ENCODE peak calls at places on chromosomes 13 and 19, in seven cellular contexts. M, S, Y, U, G, A and L are unnamed samples.

GRCh38 chr19:51099070-51099382 is 9.2 kb downstream of the CTU1 start:
- DNase-seq in U (no peak), A (no peak), G (no peak), Y (no peak), S (no peak), M (no peak), L (no peak)

GRCh38 chr19:13008926-13009787 is 13.9 kb downstream of the NFIX start:
- DNase-seq in S (no peak), U (peak), A (no peak), Y (peak), G (no peak), M (no peak), L (no peak)

GRCh38 chr13:66312312-66313087 is 917.6 kb downstream of the PCDH9 start:
- DNase-seq in Y (no peak), G (no peak), S (no peak), A (peak), M (no peak), U (no peak), L (peak)

GRCh38 chr13:113929628-113930615 is 44.0 kb downstream of the C13orf46 start:
- DNase-seq in S (no peak), A (no peak), M (no peak), U (no peak), G (no peak), Y (peak), L (no peak)

GRCh38 chr13:35781044-35781443 is 304.6 kb upstream of the MAB21L1 start:
- DNase-seq in Y (no peak), M (no peak), S (no peak), U (no peak), G (no peak), A (no peak), L (no peak)

GRCh38 chr13:46515793-46516192 is 37.2 kb upstream of the LRCH1 start:
- DNase-seq in S (no peak), Y (no peak), U (no peak), G (no peak), A (no peak), M (no peak), L (no peak)

GRCh38 chr13:71517004-71517403 is 350.0 kb downstream of the DACH1 start:
- DNase-seq in Y (no peak), U (no peak), M (no peak), G (peak), S (no peak), A (no peak), L (no peak)

GRCh38 chr19:37926711-37927110 is 19.7 kb downstream of the SIPA1L3 start:
- DNase-seq in G (no peak), S (no peak), A (no peak), U (no peak), Y (no peak), M (no peak), L (no peak)

GRCh38 chr19:16542894-16543498 is 759 bp upstream of the CHERP start:
- DNase-seq in G (no peak), M (no peak), A (no peak), U (peak), Y (no peak), S (no peak), L (no peak)

GRCh38 chr13:41456768-41457588 is at the start of gene RGCC:
- DNase-seq in G (peak), Y (peak), A (peak), S (no peak), M (no peak), U (peak), L (peak)

GRCh38 chr19:48915757-48916156 is 15.6 kb downstream of the NUCB1 start:
- DNase-seq in M (no peak), U (no peak), G (no peak), S (no peak), A (no peak), Y (no peak), L (no peak)

GRCh38 chr13:30234763-30235162 is 72.6 kb downstream of the KATNAL1 start:
- DNase-seq in M (no peak), U (no peak), Y (no peak), A (no peak), G (no peak), S (no peak), L (no peak)

GRCh38 chr13:27852491-27852890 is 60.2 kb downstream of the GSX1 start:
- DNase-seq in A (no peak), Y (no peak), U (no peak), M (no peak), G (no peak), S (no peak), L (no peak)

GRCh38 chr19:6718741-6719539 is 1.5 kb downstream of the C3 start:
- DNase-seq in G (peak), U (peak), Y (peak), M (no peak), S (no peak), A (peak), L (peak)
- TF ChIP-seq JUND in G (no peak), U (no peak), Y (no peak), M (no peak), S (no peak), A (no peak), L (no peak)

DNA sequence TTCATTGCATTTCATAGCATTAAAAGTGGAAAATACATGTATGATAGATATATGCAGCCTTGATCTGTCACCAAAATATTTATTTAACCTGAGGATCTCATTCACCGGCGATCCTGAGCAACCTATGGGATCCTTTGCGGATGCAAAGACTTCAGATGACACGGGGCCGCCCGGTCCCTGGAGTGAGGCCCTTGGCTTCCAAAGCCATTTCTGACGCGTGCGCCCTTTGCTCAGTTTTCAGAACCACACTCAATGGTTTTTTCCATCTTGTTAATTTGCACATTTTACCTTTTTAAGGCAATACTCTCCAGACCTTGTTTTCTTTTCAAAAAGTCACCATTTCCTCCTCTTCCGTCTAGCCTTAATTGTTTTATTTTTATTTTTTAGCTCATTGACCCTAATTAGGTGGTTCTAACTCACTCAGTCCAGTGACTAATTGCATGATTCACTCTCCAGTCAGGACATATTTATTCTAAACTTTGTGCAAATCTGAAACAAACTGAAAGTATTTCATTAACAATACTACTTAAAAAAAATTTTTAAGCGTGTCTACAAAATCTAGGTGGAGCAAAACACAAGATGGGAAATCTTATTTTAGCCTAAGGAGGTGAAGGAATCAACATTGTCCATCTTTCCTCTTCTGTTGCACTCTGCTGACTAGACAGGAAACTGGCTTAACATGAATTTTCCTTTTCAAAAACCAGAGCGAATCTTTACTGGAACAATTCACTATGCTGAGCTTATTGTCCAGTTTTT is 47.9 kb downstream of the COL4A1 start:
- DNase-seq in Y (no peak), U (no peak), S (no peak), G (no peak), A (no peak), M (no peak), L (no peak)
- TF ChIP-seq JUND in Y (no peak), U (no peak), S (no peak), G (no peak), A (no peak), M (no peak), L (no peak)

DNA sequence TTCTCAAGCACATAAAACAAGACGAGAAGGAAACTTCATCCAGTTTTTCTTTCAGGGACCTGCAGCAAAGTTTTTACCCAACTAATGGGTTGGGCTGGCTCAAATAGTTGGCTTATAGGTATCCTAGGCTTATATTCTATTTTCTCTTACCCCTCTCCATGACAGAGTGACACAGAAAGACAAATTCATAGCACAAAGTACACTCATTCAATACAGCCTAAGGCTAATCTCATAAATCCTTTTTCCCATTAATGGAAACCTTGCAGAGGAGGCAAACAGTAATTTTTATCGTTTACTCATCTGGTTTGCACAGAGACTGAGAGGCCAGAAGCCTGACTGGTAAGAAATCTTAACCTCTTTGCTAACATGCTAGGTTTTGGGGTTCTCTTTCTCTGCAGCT is 1589.9 kb downstream of the SLITRK1 start:
- DNase-seq in M (no peak), Y (no peak), G (no peak), U (no peak), A (no peak), S (no peak), L (peak)
- TF ChIP-seq JUND in M (no peak), Y (no peak), G (no peak), U (no peak), A (no peak), S (no peak), L (no peak)

DNA sequence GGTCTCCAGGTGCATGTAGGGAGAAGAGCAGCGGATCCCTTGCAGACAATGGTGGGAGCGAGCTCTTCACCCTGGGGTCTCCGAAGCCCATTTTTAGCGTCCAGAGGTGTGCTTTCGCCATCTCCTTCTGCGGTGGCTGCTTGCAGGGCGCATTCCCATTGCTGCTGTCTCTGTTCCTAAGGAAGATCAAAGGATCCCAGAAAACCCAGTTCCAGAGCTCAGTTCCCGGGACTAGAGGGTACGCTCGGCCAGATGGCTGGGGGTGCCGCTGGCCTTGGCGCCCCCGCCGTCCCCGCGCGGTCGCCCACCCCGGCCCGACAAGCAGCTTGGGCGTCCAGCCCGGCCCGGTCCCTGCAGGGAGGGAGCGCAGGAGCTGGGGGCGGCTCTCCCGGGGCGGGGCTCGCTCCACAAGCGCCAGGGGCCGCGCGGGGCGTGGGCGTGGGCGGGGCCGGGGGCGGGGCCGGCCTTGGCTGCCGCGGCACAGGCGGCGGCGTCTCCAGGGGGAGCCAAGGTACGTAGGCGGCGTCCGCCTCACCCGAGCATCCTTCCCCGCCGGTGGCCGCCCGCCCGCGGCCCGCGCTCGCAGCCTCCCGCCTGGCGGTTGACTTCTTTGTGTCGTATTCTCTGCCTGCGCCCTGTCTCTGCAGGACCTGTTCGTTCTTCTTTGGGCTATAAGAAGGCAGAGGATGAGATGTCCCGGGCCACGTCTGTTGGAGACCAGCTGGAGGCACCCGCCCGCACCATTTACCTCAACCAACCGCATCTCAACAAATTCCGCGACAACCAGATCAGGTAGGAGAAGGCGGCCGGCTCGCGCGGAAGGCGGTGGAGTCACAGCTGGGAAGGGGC is 96.8 kb downstream of the ATP8A2 start:
- DNase-seq in U (peak), M (no peak), A (no peak), S (no peak), G (no peak), Y (peak), L (no peak)
- TF ChIP-seq JUND in U (no peak), M (no peak), A (no peak), S (no peak), G (no peak), Y (no peak), L (no peak)

GRCh38 chr19:6125571-6125989 is 9.9 kb upstream of the ACSBG2 start:
- DNase-seq in G (peak), S (peak), Y (peak), U (peak), A (peak), M (peak), L (no peak)

GRCh38 chr19:6132482-6132881 is 3.0 kb upstream of the ACSBG2 start:
- DNase-seq in Y (no peak), A (no peak), S (no peak), G (no peak), U (no peak), M (no peak), L (no peak)

GRCh38 chr19:6126335-6126974 is 9.0 kb upstream of the ACSBG2 start:
- DNase-seq in Y (peak), A (peak), U (peak), S (no peak), G (peak), M (peak), L (no peak)

GRCh38 chr19:6133231-6133630 is 2.2 kb upstream of the ACSBG2 start:
- DNase-seq in G (no peak), S (no peak), A (no peak), U (no peak), Y (no peak), M (no peak), L (no peak)

GRCh38 chr19:6127716-6128335 is 7.6 kb upstream of the ACSBG2 start:
- DNase-seq in G (no peak), A (no peak), S (no peak), U (no peak), M (no peak), Y (no peak), L (no peak)
- TF ChIP-seq JUND in G (no peak), A (no peak), S (no peak), U (no peak), M (no peak), Y (no peak), L (no peak)

DNA sequence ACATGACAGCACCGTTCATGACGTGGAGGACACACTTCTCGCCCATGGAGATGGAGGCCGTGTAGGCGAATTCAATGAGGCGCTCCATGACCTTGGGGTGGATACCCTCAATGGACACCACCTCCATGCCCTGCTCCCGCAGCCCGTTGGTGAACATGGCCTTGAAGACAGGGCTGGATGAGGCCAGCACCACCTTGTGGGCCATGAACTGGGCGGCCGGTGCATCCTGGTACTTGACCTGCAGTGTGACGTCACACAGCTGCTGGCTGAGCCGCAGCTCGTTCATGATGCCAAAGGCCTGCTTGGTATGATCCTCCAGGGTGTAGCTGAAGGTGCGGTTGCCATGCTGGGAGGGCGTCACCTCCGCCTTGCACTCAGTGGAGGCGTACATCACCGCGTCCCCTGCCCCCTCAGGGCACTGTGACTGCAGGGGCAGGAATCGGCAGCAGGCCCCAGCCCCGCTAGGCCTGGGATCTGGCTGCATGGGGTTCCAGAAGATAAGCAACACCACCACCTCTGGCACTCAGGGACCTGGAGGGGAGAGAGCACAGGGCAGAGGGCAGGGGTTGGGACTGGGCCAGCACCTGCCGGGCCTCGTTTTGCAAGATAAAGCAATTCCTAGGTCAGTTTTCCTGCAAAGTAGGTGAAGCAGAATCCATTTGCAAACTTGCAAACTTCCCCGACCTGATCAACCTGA is 3.5 kb downstream of the KEAP1 start:
- DNase-seq in U (no peak), M (no peak), G (no peak), S (no peak), A (no peak), Y (no peak), L (no peak)
- TF ChIP-seq JUND in U (no peak), M (no peak), G (no peak), S (no peak), A (no peak), Y (no peak), L (no peak)

DNA sequence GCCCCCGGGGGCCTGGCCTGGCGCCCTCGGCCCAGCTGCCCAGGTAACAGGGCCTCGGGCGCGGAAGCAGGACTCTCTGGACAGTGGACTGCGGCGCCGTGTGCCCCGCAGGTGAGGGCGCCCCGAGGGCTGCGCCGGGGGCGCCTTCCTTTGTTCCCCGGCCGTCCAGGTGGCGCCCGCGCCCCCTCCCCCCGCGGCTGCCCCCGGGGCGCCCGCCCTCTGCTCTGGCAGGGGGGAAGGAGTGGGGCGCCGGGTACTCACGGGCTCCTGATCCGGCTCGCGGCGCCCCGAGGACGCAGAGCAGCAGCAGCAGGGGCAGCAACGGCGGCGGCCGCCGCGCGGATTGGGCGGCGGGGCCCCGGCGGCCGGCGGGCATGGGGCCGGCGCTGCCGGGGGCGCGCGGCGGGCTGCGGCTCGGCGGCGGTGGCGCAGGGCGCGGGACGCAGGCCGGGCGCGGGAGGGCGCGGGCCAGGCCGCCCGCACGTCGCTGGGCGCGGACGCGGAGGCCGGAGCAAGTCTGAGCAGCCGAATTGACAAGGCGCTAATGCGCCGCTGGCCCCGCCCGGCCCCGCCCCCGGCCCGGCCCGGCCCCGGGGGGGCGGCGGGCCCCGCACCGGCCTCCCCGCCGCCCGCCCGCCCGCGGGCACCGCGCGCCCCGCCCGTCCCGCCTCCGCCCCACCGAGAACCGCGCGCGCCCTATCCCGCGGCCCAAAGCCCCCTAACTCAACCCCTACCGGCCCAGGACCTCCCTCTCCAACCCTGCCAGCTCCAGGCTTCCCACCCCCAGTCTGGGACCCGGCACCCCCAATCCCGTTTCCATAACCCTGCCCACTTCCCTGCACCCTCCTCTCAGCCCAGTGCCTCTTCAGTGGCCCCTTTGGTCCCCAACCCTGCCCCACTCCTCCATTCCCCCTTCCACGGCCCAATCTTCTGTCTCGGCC is at the start of gene CRLF1:
- DNase-seq in Y (peak), S (no peak), A (peak), G (no peak), U (peak), M (no peak), L (no peak)
- TF ChIP-seq JUND in Y (no peak), S (no peak), A (no peak), G (no peak), U (no peak), M (no peak), L (no peak)